ENCODE peak calls at places on chromosomes 6 and 20, in five cellular contexts. F is GM23248, X is cardiac muscle cell, J is MM.1S, Z is GM12865. W is an unnamed sample.
A peak's percentile ranks its signal among the peaks of the same experiment; 100 is the strongest.

GRCh38 chr6:159036673-159037072 is 8.1 kb downstream of the TAGAP start:
- DNase-seq in Z (no peak), F (no peak), J (no peak), X (no peak), W (no peak)

GRCh38 chr20:58718729-58719128 is 26.1 kb downstream of the NPEPL1 start:
- DNase-seq in Z (no peak), J (no peak), X (no peak), F (no peak), W (no peak)

GRCh38 chr6:24933868-24934401 is 1.8 kb downstream of the RIPOR2 start:
- DNase-seq in F (peak; percentile 19), Z (peak; percentile 74), X (peak; percentile 64), J (no peak), W (no peak)

GRCh38 chr20:14526891-14527290 is 189.5 kb upstream of the FLRT3 start:
- DNase-seq in X (no peak), Z (no peak), J (no peak), F (no peak), W (no peak)

GRCh38 chr6:11093065-11093590 is 506 bp upstream of the SMIM13 start:
- DNase-seq in Z (peak; percentile 85), J (peak; percentile 76), X (peak; percentile 36), F (peak; percentile 62), W (no peak)

GRCh38 chr20:58893355-58894151 is 41.0 kb downstream of the GNAS start:
- DNase-seq in X (no peak), Z (peak; percentile 53), J (no peak), F (peak; percentile 85), W (no peak)

GRCh38 chr6:110432285-110432899 is 17.0 kb upstream of the DDO start:
- DNase-seq in J (no peak), X (no peak), Z (no peak), F (no peak), W (no peak)

GRCh38 chr6:44367686-44368085 is 19.8 kb upstream of the CDC5L start:
- DNase-seq in J (no peak), Z (no peak), X (no peak), F (peak; percentile 38), W (no peak)

GRCh38 chr6:137423444-137424168 is 70.6 kb downstream of the OLIG3 start:
- DNase-seq in X (no peak), Z (no peak), F (no peak), J (no peak), W (no peak)

GRCh38 chr20:36541227-36542018 is at the start of gene MYL9:
- DNase-seq in F (peak; percentile 90), J (no peak), X (peak; percentile 96), Z (peak; percentile 36), W (peak; percentile 70)

GRCh38 chr20:48275737-48276342 is 490.6 kb upstream of the SULF2 start:
- DNase-seq in J (no peak), F (no peak), X (peak; percentile 37), Z (no peak), W (no peak)

GRCh38 chr6:35711731-35712130 is 23.0 kb upstream of the FKBP5 start:
- DNase-seq in X (no peak), J (no peak), F (no peak), Z (no peak), W (no peak)

GRCh38 chr6:31402324-31403282 is 792 bp upstream of the MICA start:
- DNase-seq in F (peak; percentile 60), Z (peak; percentile 47), J (peak; percentile 56), X (no peak), W (peak; percentile 43)

GRCh38 chr20:7627734-7628663 is 312.3 kb downstream of the HAO1 start:
- DNase-seq in Z (no peak), X (no peak), J (no peak), F (peak; percentile 80), W (no peak)

GRCh38 chr20:35134900-35135299 is 12.2 kb downstream of the EDEM2 start:
- DNase-seq in X (peak; percentile 6), Z (no peak), J (no peak), F (no peak), W (no peak)

GRCh38 chr20:35133735-35134134 is 13.4 kb downstream of the EDEM2 start:
- DNase-seq in X (no peak), Z (no peak), F (peak; percentile 21), J (no peak), W (no peak)

GRCh38 chr20:35133006-35133405 is 14.1 kb downstream of the EDEM2 start:
- DNase-seq in X (no peak), Z (no peak), F (no peak), J (no peak), W (no peak)

GRCh38 chr20:35134472-35134871 is 12.7 kb downstream of the EDEM2 start:
- DNase-seq in J (no peak), X (peak; percentile 2), F (no peak), Z (no peak), W (no peak)

GRCh38 chr20:35135867-35136586 is 11.1 kb downstream of the EDEM2 start:
- DNase-seq in X (peak; percentile 91), F (peak; percentile 95), Z (no peak), J (no peak), W (no peak)
- H3K4me3 ChIP-seq in X (no peak overlapping the region), F (peak overlapping the region; percentile 27), Z (no peak overlapping the region), J (no peak overlapping the region), W (no peak overlapping the region)

GRCh38 chr6:154301086-154301625 is 55.4 kb downstream of the IPCEF1 start:
- DNase-seq in X (no peak), Z (no peak), J (no peak), F (no peak), W (no peak)
- H3K4me3 ChIP-seq in X (no peak overlapping the region), Z (no peak overlapping the region), J (no peak overlapping the region), F (no peak overlapping the region), W (no peak overlapping the region)

GRCh38 chr6:75268121-75268987 is 16.2 kb downstream of the TMEM30A start:
- DNase-seq in X (no peak), J (no peak), F (peak; percentile 52), Z (peak; percentile 18), W (no peak)

GRCh38 chr6:75262716-75263463 is 19.3 kb upstream of the COX7A2 start:
- DNase-seq in Z (no peak), X (no peak), J (no peak), F (no peak), W (no peak)

GRCh38 chr6:75266716-75267291 is 17.8 kb downstream of the TMEM30A start:
- DNase-seq in J (peak; percentile 62), X (peak; percentile 54), Z (peak; percentile 57), F (peak; percentile 72), W (no peak)

GRCh38 chr6:75268988-75269354 is 15.6 kb downstream of the TMEM30A start:
- DNase-seq in X (no peak), J (no peak), Z (no peak), F (no peak), W (no peak)

GRCh38 chr6:75267461-75267860 is 17.1 kb downstream of the TMEM30A start:
- DNase-seq in X (no peak), J (no peak), F (no peak), Z (no peak), W (no peak)
- H3K4me3 ChIP-seq in X (no peak overlapping the region), J (no peak overlapping the region), F (no peak overlapping the region), Z (no peak overlapping the region), W (no peak overlapping the region)

GRCh38 chr6:14610141-14610540 is 492.6 kb downstream of the CD83 start:
- DNase-seq in J (no peak), F (no peak), Z (no peak), X (no peak), W (no peak)

GRCh38 chr6:14601490-14601889 is 483.9 kb downstream of the CD83 start:
- DNase-seq in F (no peak), X (no peak), Z (no peak), J (no peak), W (no peak)

GRCh38 chr6:14612016-14612415 is 494.4 kb downstream of the CD83 start:
- DNase-seq in X (no peak), J (no peak), F (peak; percentile 60), Z (no peak), W (peak; percentile 50)

DNA sequence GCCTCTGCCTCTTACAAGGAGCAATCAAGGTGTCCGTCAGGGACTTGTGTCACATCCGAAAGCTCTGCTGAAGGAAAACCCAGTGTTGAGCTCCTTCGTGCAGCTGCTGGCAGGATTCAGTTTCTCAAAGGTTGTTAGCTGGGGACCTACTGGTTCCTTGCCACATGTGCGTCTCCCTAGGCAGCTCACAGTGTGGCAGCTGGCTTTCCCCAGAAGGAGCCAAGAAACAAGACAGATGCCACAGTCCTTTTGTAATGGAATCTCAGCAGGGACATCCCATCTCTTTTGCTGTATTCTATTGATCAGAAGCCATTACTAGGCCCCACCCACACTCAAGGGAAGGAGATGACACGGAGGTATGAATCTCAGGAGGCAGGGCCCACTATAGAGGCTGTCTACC is 488.8 kb downstream of the CD83 start:
- DNase-seq in F (no peak), Z (no peak), X (no peak), J (no peak), W (no peak)
- H3K4me3 ChIP-seq in F (no peak overlapping the region), Z (no peak overlapping the region), X (no peak overlapping the region), J (no peak overlapping the region), W (no peak overlapping the region)

DNA sequence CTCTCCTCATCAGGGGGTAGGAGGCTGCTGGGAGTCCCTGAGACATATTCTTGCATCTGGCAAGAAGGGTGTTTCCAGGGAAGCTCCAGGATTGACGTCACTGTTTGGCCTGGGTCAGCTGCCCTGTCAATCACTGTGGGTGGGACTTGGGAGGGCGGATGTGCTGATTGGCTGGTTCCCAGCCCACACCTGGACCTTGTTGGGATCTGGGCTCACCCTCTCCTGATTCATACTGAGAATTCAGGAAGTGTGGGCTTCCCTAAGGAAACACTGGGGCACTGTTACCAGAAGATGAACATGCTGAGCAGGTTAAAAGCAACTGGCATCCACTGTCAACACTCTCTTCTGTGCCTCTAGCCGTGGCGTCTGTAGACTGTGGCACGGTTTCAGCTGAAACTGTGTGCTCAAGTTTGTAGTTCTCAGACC is 36.5 kb downstream of the CDH26 start:
- DNase-seq in X (no peak), J (no peak), F (peak; percentile 6), Z (no peak), W (peak; percentile 58)
- H3K4me3 ChIP-seq in X (no peak overlapping the region), J (no peak overlapping the region), F (no peak overlapping the region), Z (no peak overlapping the region), W (no peak overlapping the region)

GRCh38 chr20:31716351-31716750 is 6.3 kb downstream of the BCL2L1 start:
- DNase-seq in Z (no peak), F (no peak), X (no peak), J (no peak), W (no peak)
- H3K4me3 ChIP-seq in Z (no peak overlapping the region), F (peak overlapping the region; percentile 18), X (no peak overlapping the region), J (peak overlapping the region; percentile 65), W (no peak overlapping the region)

GRCh38 chr6:145139895-145140294 is 595.4 kb downstream of the EPM2A start:
- DNase-seq in X (no peak), Z (no peak), J (no peak), F (no peak), W (no peak)
- H3K4me3 ChIP-seq in X (no peak overlapping the region), Z (no peak overlapping the region), J (no peak overlapping the region), F (no peak overlapping the region), W (no peak overlapping the region)

GRCh38 chr6:161889324-161889723 is 615.5 kb upstream of the AGPAT4 start:
- DNase-seq in X (no peak), J (no peak), F (no peak), Z (no peak), W (no peak)

GRCh38 chr6:161891542-161891941 is 617.7 kb upstream of the AGPAT4 start:
- DNase-seq in X (no peak), F (no peak), Z (no peak), J (no peak), W (no peak)

GRCh38 chr6:161894436-161894835 is 620.6 kb upstream of the AGPAT4 start:
- DNase-seq in F (no peak), Z (no peak), J (no peak), X (no peak), W (no peak)

GRCh38 chr6:161890133-161890833 is 616.4 kb upstream of the AGPAT4 start:
- DNase-seq in Z (no peak), F (no peak), X (no peak), J (no peak), W (no peak)

GRCh38 chr6:161890959-161891358 is 617.1 kb upstream of the AGPAT4 start:
- DNase-seq in Z (no peak), X (no peak), J (no peak), F (no peak), W (no peak)
- H3K4me3 ChIP-seq in Z (no peak overlapping the region), X (no peak overlapping the region), J (no peak overlapping the region), F (no peak overlapping the region), W (no peak overlapping the region)